ENCODE peak calls at places on chromosome 17, in eight cellular contexts. Q, T, I, K, D, A, U and B are unnamed samples.

GRCh38 chr17:57750109-57750845 is 5.2 kb upstream of the CCDC182 start:
- DNase-seq in D (no peak), A (peak), K (no peak), Q (no peak), U (no peak), I (no peak), T (no peak), B (no peak)

GRCh38 chr17:60920107-60920506 is 242.5 kb downstream of the BCAS3 start:
- DNase-seq in I (no peak), Q (no peak), D (no peak), K (no peak), T (no peak), U (no peak), A (no peak), B (no peak)

GRCh38 chr17:27456681-27457404 is 595 bp downstream of the KSR1 start:
- DNase-seq in Q (peak), U (peak), K (no peak), T (no peak), A (no peak), I (peak), D (no peak), B (peak)

GRCh38 chr17:9241371-9241712 is 220.0 kb downstream of the NTN1 start:
- DNase-seq in I (peak), K (no peak), Q (peak), A (no peak), T (peak), D (no peak), U (peak), B (no peak)

GRCh38 chr17:10563991-10564660 is 14.7 kb upstream of the MYH2 start:
- DNase-seq in T (no peak), A (no peak), K (no peak), U (no peak), Q (no peak), D (no peak), I (no peak), B (no peak)

GRCh38 chr17:9386401-9386800 is 189.2 kb downstream of the STX8 start:
- DNase-seq in I (no peak), A (no peak), K (no peak), U (no peak), Q (no peak), T (no peak), D (no peak), B (no peak)

GRCh38 chr17:7294614-7295153 is at the start of gene YBX2:
- DNase-seq in Q (no peak), D (peak), I (peak), T (peak), K (no peak), U (peak), A (peak), B (peak)

GRCh38 chr17:76026714-76027158 is 370 bp downstream of the EVPL start:
- DNase-seq in U (no peak), T (no peak), Q (no peak), K (no peak), D (peak), I (no peak), A (no peak), B (no peak)

GRCh38 chr17:48678141-48678971 is 44.0 kb downstream of the PRAC1 start:
- DNase-seq in U (peak), T (peak), I (peak), A (peak), K (no peak), D (peak), Q (peak), B (peak)

GRCh38 chr17:62760888-62761267 is 47.2 kb downstream of the MARCHF10 start:
- DNase-seq in T (no peak), K (no peak), U (no peak), A (no peak), I (no peak), Q (no peak), D (no peak), B (no peak)

GRCh38 chr17:4969551-4970231 is 2.1 kb upstream of the SPAG7 start:
- DNase-seq in Q (peak), A (no peak), T (no peak), D (no peak), U (no peak), K (no peak), I (no peak), B (no peak)

GRCh38 chr17:9790889-9791876 is at the start of gene DHRS7C:
- DNase-seq in T (peak), K (no peak), I (no peak), U (peak), Q (no peak), D (no peak), A (no peak), B (no peak)

GRCh38 chr17:9432867-9433495 is 142.6 kb downstream of the STX8 start:
- DNase-seq in I (no peak), Q (no peak), U (no peak), K (no peak), D (no peak), T (no peak), A (no peak), B (no peak)

GRCh38 chr17:64385187-64386083 is 5.2 kb downstream of the PECAM1 start:
- DNase-seq in U (peak), I (peak), Q (peak), K (no peak), D (peak), A (peak), T (peak), B (no peak)

GRCh38 chr17:74212262-74212912 is 984 bp upstream of the TTYH2 start:
- DNase-seq in I (no peak), T (peak), D (no peak), K (no peak), Q (peak), A (no peak), U (no peak), B (peak)

GRCh38 chr17:45305532-45306087 is 11.2 kb downstream of the MAP3K14 start:
- DNase-seq in T (no peak), I (no peak), A (no peak), Q (no peak), U (no peak), K (no peak), D (no peak), B (no peak)

GRCh38 chr17:6327007-6327406 is 107.9 kb downstream of the AIPL1 start:
- DNase-seq in Q (no peak), K (no peak), D (no peak), T (no peak), A (peak), I (no peak), U (peak), B (peak)

GRCh38 chr17:55265434-55266021 is 768 bp downstream of the HLF start:
- DNase-seq in I (peak), Q (peak), K (no peak), D (no peak), U (peak), T (peak), A (no peak), B (peak)

GRCh38 chr17:35245196-35245486 is 2.3 kb downstream of the SLFN5 start:
- DNase-seq in I (no peak), U (no peak), A (no peak), Q (no peak), D (peak), T (no peak), K (no peak), B (peak)

GRCh38 chr17:3929764-3930163 is 13.5 kb upstream of the P2RX1 start:
- DNase-seq in K (no peak), T (no peak), I (no peak), A (no peak), Q (no peak), U (no peak), D (no peak), B (no peak)

GRCh38 chr17:69540356-69540755 is 125.9 kb downstream of the MAP2K6 start:
- DNase-seq in K (no peak), T (no peak), I (no peak), D (no peak), A (no peak), U (no peak), Q (no peak), B (no peak)

GRCh38 chr17:51869387-51869786 is 289.1 kb downstream of the CA10 start:
- DNase-seq in T (no peak), I (no peak), K (no peak), U (no peak), D (peak), Q (no peak), A (no peak), B (peak)

GRCh38 chr17:37770631-37771518 is 26.0 kb upstream of the HNF1B start:
- DNase-seq in D (peak), K (no peak), Q (no peak), A (no peak), U (peak), T (no peak), I (no peak), B (peak)

GRCh38 chr17:2157081-2157480 is 102.2 kb downstream of the HIC1 start:
- DNase-seq in T (no peak), Q (peak), D (no peak), K (no peak), U (no peak), A (peak), I (no peak), B (no peak)

GRCh38 chr17:42985225-42985624 is 4.9 kb downstream of the RUNDC1 start:
- DNase-seq in D (no peak), Q (no peak), T (no peak), I (no peak), A (no peak), K (no peak), U (no peak), B (no peak)

GRCh38 chr17:63917646-63918045 is 993 bp downstream of the GH1 start:
- DNase-seq in D (no peak), U (no peak), Q (no peak), I (no peak), A (no peak), T (no peak), K (no peak), B (no peak)

GRCh38 chr17:66944365-66945203 is 19.9 kb upstream of the CACNG4 start:
- DNase-seq in K (no peak), U (no peak), I (no peak), A (no peak), T (no peak), D (no peak), Q (no peak), B (no peak)

DNA sequence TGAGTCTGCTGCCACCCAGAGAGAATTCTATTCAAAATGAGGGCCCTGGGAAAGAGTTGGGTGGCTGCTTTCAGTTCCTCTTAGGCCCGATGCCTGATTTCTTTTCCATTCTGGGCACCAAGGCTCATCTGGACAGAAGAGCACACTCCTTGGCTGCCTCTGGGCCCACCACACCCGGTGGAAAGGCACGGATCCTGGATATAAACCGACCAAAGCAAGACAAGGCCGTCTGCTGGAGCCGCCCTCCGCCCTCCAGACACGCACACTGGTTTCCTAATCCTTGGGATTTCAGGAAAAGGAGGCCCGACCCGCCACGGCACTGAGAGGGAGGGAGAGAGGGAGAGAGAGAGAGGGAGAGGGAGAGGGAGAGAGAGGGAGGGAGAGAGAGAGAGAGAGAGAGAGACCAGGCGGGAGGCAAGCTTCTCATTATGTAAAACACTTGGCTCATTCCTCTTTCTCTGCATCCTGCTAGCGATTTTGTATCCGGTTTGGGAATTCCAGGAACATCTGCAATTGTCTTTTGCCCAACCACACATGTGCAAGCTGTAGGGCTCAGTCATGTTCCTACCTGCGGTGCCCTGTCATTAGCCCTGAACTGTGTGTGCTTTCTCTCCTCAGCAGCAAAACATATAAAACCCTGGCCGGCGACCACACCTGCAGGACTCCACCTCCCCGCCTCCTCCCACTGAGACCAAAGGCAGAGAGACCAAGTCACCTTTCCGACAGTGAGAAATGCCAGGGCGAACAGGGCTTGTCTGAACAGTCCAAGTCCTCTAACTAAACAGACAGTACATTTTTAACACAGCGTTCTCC is 347.2 kb downstream of the SOX9 start:
- DNase-seq in Q (no peak), T (no peak), I (no peak), A (peak), K (no peak), U (peak), D (no peak), B (no peak)
- TF ChIP-seq POLR2A in Q (no peak), T (no peak), I (no peak), A (no peak), K (no peak), U (no peak), D (no peak), B (no peak)

GRCh38 chr17:72392056-72393010 is 271.5 kb downstream of the SOX9 start:
- DNase-seq in D (peak), I (no peak), A (no peak), Q (no peak), K (no peak), T (no peak), U (no peak), B (no peak)
- TF ChIP-seq POLR2A in D (no peak), I (no peak), A (no peak), Q (no peak), K (no peak), T (no peak), U (no peak), B (no peak)

GRCh38 chr17:78679495-78680395 is 102.3 kb downstream of the CYTH1 start:
- DNase-seq in K (no peak), T (no peak), Q (no peak), D (no peak), I (no peak), A (no peak), U (no peak), B (no peak)

GRCh38 chr17:78684026-78684425 is 98.0 kb downstream of the CYTH1 start:
- DNase-seq in K (no peak), T (no peak), D (no peak), I (no peak), A (no peak), Q (no peak), U (no peak), B (no peak)

GRCh38 chr17:78683031-78683961 is 98.8 kb downstream of the CYTH1 start:
- DNase-seq in T (no peak), Q (no peak), D (no peak), I (no peak), U (no peak), K (no peak), A (no peak), B (no peak)

GRCh38 chr17:78680436-78680835 is 101.6 kb downstream of the CYTH1 start:
- DNase-seq in A (no peak), T (no peak), D (no peak), K (no peak), U (no peak), I (no peak), Q (no peak), B (no peak)

GRCh38 chr17:78682363-78682762 is 99.7 kb downstream of the CYTH1 start:
- DNase-seq in K (no peak), U (no peak), A (no peak), D (no peak), T (no peak), Q (no peak), I (no peak), B (no peak)
- TF ChIP-seq POLR2A in K (no peak), U (no peak), A (no peak), D (no peak), T (no peak), Q (no peak), I (no peak), B (no peak)

GRCh38 chr17:81393684-81394376 is 1.4 kb upstream of the BAHCC1 start:
- DNase-seq in K (peak), U (peak), I (peak), Q (peak), T (peak), A (peak), D (peak), B (peak)

GRCh38 chr17:81394377-81394747 is 895 bp upstream of the BAHCC1 start:
- DNase-seq in A (no peak), U (no peak), K (no peak), D (no peak), I (no peak), T (no peak), Q (no peak), B (no peak)

GRCh38 chr17:81396278-81396721 is 1.0 kb downstream of the BAHCC1 start:
- DNase-seq in D (no peak), T (no peak), U (no peak), Q (no peak), A (no peak), I (no peak), K (no peak), B (no peak)

GRCh38 chr17:81395600-81396277 is 482 bp downstream of the BAHCC1 start:
- DNase-seq in I (no peak), U (no peak), Q (no peak), D (no peak), T (no peak), K (no peak), A (no peak), B (no peak)

GRCh38 chr17:81394831-81395599 is at the start of gene BAHCC1:
- DNase-seq in A (peak), D (peak), K (peak), U (peak), Q (peak), T (peak), I (peak), B (peak)
- TF ChIP-seq POLR2A in A (peak), D (peak), K (peak), U (peak), Q (peak), T (peak), I (peak), B (no peak)

GRCh38 chr17:49762148-49762941 is 1.6 kb downstream of the FAM117A start:
- DNase-seq in U (no peak), I (no peak), T (no peak), K (no peak), D (no peak), Q (no peak), A (no peak), B (no peak)

GRCh38 chr17:49764559-49765180 is 739 bp upstream of the FAM117A start:
- DNase-seq in Q (no peak), U (no peak), K (no peak), I (no peak), A (peak), T (no peak), D (no peak), B (no peak)

GRCh38 chr17:49766918-49767530 is 3.1 kb upstream of the FAM117A start:
- DNase-seq in I (no peak), U (no peak), D (no peak), A (peak), T (no peak), K (no peak), Q (no peak), B (peak)

GRCh38 chr17:49760909-49761558 is 2.9 kb downstream of the FAM117A start:
- DNase-seq in U (no peak), D (no peak), I (no peak), T (no peak), Q (no peak), K (no peak), A (no peak), B (peak)

DNA sequence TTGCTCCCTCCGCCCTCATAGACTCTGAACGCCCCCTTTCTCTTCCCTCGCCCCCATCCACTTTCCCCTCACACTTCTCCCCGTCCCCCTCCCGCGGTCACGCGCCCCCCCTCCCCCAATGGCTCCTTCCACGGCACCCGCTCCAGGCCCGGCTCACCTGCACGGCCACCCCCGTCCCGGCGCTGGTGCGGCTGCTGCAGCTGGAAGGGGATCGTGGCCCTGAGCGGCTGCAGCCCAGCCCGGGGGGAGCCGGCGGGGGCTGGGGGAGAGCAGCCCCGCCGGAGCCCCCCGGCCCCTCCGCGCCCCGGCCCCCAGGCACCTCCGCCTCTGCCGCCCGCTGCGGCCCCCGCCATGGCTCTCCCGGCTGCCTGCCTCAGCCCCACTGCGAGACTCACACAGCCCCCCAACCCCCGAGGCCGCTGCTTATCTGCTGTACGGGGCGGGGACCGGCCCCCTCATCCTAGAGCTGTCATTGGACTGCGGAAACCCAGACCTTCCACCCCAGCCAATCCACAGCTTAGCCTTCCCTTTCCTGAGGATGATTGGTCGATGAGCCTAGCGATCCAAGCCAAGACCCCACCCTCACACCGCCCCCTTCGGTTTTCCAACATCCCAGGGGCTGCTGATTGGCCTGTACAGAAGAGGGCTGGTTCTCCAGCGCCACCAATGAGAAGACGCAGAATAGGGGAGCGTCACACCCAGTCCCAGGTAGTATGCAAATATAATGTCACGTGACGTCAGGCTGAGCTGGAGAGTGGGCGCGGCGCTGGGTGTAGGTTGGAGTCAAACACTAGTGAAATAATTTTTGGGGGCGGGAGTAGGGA is at the start of gene FAM117A:
- DNase-seq in Q (peak), A (peak), K (peak), U (peak), T (peak), I (peak), D (peak), B (peak)
- TF ChIP-seq POLR2A in Q (peak), A (no peak), K (no peak), U (peak), T (peak), I (peak), D (peak), B (peak)

DNA sequence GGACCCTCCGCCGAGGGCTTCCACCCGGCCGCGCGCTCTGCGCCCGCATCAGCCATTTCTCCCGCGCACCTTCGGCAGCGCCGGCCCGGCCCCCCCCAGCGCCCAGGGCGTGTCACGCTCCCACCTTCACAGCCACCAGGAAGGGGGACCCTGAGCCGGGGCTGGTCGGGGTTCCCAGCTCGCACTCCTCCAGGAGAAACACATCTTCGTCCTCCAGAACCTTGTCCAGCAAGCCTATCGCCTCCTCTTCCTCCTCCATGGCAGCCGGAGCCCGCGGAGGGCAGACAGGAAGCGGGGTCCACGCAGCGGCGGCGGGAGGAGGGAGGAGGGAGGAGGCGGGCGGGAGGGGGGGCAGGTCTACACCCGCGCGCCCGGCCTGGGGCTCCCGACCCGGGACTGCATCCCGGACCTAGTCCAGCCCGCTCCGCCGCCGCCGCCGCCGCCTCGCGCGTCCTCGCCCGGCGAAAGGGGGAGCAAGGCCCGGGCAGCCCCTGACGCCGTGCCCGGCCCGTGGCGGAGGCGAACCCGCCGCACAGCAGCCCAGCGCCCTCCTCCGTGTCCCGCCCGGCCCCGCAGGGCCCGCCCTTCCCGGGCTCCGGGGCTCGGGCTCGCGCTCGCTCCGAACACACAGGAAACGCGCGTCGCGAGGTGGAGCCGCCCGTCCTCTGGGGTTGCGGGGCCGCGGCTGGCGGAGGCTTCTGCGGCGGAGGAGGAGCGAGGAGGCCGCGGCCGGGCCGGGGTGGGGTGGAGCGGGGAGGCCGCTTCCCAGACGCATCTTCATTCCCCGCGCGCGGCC is 70.8 kb downstream of the ABR start:
- DNase-seq in T (peak), I (peak), D (peak), K (no peak), A (peak), U (peak), Q (peak), B (peak)
- TF ChIP-seq POLR2A in T (no peak), I (peak), D (peak), K (no peak), A (no peak), U (peak), Q (no peak), B (no peak)

GRCh38 chr17:77439382-77440013 is 298.7 kb downstream of the SEC14L1 start:
- DNase-seq in Q (no peak), I (no peak), A (no peak), T (no peak), D (no peak), K (no peak), U (no peak), B (no peak)
- TF ChIP-seq POLR2A in Q (no peak), I (no peak), A (no peak), T (no peak), D (no peak), K (no peak), U (no peak), B (no peak)